ENCODE peak calls at places on chromosomes 16 and 17, in five cellular contexts. P is Panc1, B is K562, G is HL-60, V is suprapubic skin. Q is an unnamed sample.

GRCh38 chr16:84834403-84834772 is 14.6 kb downstream of the CRISPLD2 start:
- DNase-seq in P (no peak), B (no peak), G (no peak), V (no peak), Q (no peak)

GRCh38 chr16:23903001-23903414 is 67.2 kb downstream of the PRKCB start:
- DNase-seq in P (no peak), B (peak), G (peak), V (no peak), Q (no peak)

GRCh38 chr16:63466-63865 is 9.0 kb downstream of the RHBDF1 start:
- DNase-seq in P (no peak), B (no peak), G (no peak), V (no peak), Q (no peak)

GRCh38 chr16:55622930-55623561 is 32.7 kb upstream of the SLC6A2 start:
- DNase-seq in P (peak), B (peak), G (no peak), V (no peak), Q (no peak)

GRCh38 chr17:70181376-70181775 is 12.0 kb downstream of the KCNJ2 start:
- DNase-seq in P (no peak), B (no peak), G (no peak), V (no peak), Q (no peak)

GRCh38 chr17:50297407-50297865 is 23.2 kb downstream of the TMEM92 start:
- DNase-seq in P (peak), B (peak), G (no peak), V (peak), Q (no peak)

GRCh38 chr17:35373532-35373983 is at the start of gene SLFN11:
- DNase-seq in P (no peak), B (peak), G (peak), V (peak), Q (no peak)

GRCh38 chr17:52517176-52517575 is 358.7 kb upstream of the CA10 start:
- DNase-seq in P (no peak), B (no peak), G (no peak), V (no peak), Q (no peak)

GRCh38 chr17:83101805-83102480 is 22.5 kb downstream of the METRNL start:
- DNase-seq in P (no peak), B (no peak), G (no peak), V (no peak), Q (no peak)

GRCh38 chr16:14345512-14346115 is 274.5 kb downstream of the MRTFB start:
- DNase-seq in P (no peak), B (no peak), G (no peak), V (no peak), Q (no peak)

GRCh38 chr16:69476920-69477418 is 52.5 kb downstream of the CYB5B start:
- DNase-seq in P (peak), B (no peak), G (no peak), V (no peak), Q (peak)

GRCh38 chr16:1777375-1778199 is 4.7 kb upstream of the MRPS34 start:
- DNase-seq in P (no peak), B (no peak), G (no peak), V (no peak), Q (no peak)

GRCh38 chr17:39116224-39116623 is 35.2 kb downstream of the PLXDC1 start:
- DNase-seq in P (no peak), B (no peak), G (no peak), V (no peak), Q (no peak)

GRCh38 chr17:72916991-72917390 is 175.5 kb downstream of the SLC39A11 start:
- DNase-seq in P (no peak), B (no peak), G (no peak), V (no peak), Q (no peak)

GRCh38 chr16:68059804-68060203 is 25.4 kb upstream of the NFATC3 start:
- DNase-seq in P (no peak), B (no peak), G (no peak), V (no peak), Q (no peak)

GRCh38 chr16:29694384-29695195 is 15.6 kb downstream of the QPRT start:
- DNase-seq in P (no peak), B (no peak), G (no peak), V (no peak), Q (no peak)

GRCh38 chr17:82434216-82434565 is 15.8 kb upstream of the OGFOD3 start:
- DNase-seq in P (no peak), B (no peak), G (no peak), V (peak), Q (no peak)

GRCh38 chr17:40179923-40180659 is 2.8 kb downstream of the RAPGEFL1 start:
- DNase-seq in P (no peak), B (no peak), G (no peak), V (no peak), Q (no peak)

GRCh38 chr17:77521076-77521475 is 380.3 kb downstream of the SEC14L1 start:
- DNase-seq in P (no peak), B (no peak), G (no peak), V (peak), Q (no peak)

GRCh38 chr17:37792787-37793186 is 47.9 kb upstream of the HNF1B start:
- DNase-seq in P (no peak), B (no peak), G (no peak), V (no peak), Q (no peak)

GRCh38 chr17:61481421-61481820 is 29.2 kb downstream of the TBX4 start:
- DNase-seq in P (no peak), B (no peak), G (no peak), V (no peak), Q (no peak)

DNA sequence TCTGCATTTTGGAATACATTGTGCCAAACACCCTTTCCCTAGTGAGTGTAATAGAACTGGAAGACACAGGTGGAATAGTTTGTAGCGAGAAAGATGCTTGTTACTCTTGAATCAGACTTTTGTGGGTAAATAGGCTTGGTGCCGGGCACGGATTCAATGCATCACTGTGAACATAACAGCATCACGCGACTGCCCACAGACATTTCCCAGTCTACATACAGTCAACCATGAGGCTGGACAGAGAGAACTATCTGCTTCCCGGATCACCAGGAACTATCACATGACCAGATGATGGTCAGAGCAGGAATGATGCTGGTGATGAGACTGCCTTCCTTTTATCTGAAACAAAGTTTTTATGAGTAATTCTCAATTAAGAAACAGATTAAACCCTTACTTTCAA is 397 bp upstream of the KRTAP9-2 start:
- DNase-seq in P (no peak), B (no peak), G (no peak), V (no peak), Q (no peak)
- TF ChIP-seq CTCF in P (no peak), B (no peak), G (no peak), V (no peak), Q (no peak)

DNA sequence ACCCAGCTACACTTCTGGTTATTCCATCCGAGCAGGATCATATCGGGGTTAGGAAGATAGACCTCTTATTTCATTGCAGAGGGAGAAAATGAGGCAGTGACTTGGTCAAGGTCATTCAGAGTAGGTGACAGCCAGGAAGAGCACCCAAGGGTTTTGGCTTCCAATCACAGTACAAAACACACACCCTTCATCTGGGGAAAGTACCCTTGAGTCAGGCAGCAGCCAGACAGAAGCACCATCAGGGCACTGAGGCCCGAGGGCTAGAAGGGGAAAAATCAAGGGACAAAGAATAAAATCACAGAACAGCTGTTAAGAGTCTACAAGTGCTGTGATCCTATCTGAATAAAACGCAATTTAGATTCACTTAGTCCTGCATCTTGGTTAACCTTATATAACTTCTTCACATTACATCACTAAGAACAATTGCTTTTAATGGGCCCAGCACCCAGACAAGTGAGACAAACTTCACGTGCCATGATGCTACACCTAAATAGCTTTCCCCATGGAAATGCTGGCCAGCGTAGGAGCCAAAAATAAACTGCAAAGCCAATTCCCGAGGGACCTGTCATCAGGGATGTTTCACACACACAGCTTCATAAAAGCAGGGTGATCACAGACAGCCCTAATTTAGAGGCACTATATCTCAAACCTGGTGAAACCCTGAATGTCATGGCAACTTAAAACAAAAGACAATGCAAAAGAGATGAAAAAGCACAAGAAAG is 4.9 kb downstream of the UBE2O start:
- DNase-seq in P (no peak), B (no peak), G (no peak), V (no peak), Q (no peak)
- TF ChIP-seq POLR2AphosphoS5 in P (no peak), B (no peak), G (no peak), V (no peak), Q (no peak)

GRCh38 chr16:88370365-88370764 is 12.4 kb upstream of the ZNF469 start:
- DNase-seq in P (no peak), B (no peak), G (no peak), V (peak), Q (no peak)
- H3K27ac ChIP-seq in P (no peak), B (no peak), G (no peak), V (no peak), Q (no peak)

GRCh38 chr17:9115446-9116265 is 94.3 kb downstream of the NTN1 start:
- DNase-seq in P (no peak), B (no peak), G (no peak), V (peak), Q (no peak)
- TF ChIP-seq CTCF in P (peak), B (no peak), G (no peak), V (peak), Q (peak)

Q was measured in vagina.